ENCODE peak calls at places on chromosomes 13 and 19, in four cellular contexts. E, Q, K and G are unnamed samples.
A peak's percentile ranks its signal among the peaks of the same experiment; 100 is the strongest.

GRCh38 chr19:4014541-4015491 is 7.3 kb downstream of the PIAS4 start:
- DNase-seq in K (peak; percentile 38), Q (no peak), E (no peak), G (no peak)

GRCh38 chr13:108154421-108154858 is 60.9 kb downstream of the LIG4 start:
- DNase-seq in Q (no peak), K (no peak), E (no peak), G (no peak)

GRCh38 chr13:24208314-24208713 is 47.8 kb downstream of the SPATA13 start:
- DNase-seq in E (no peak), K (no peak), Q (peak; percentile 56), G (no peak)

GRCh38 chr19:19260842-19261241 is 12.3 kb downstream of the TM6SF2 start:
- DNase-seq in E (no peak), Q (no peak), K (no peak), G (no peak)

GRCh38 chr19:813359-814107 is 8.2 kb downstream of the PLPPR3 start:
- DNase-seq in Q (no peak), K (no peak), E (peak; percentile 46), G (no peak)

GRCh38 chr13:69108486-69108885 is 999.1 kb upstream of the ATXN8OS start:
- DNase-seq in E (no peak), Q (no peak), K (no peak), G (no peak)

GRCh38 chr13:51782026-51782710 is 21.8 kb downstream of the DHRS12 start:
- DNase-seq in K (no peak), Q (no peak), E (no peak), G (no peak)

GRCh38 chr13:23667750-23668149 is 97.5 kb downstream of the TNFRSF19 start:
- DNase-seq in Q (no peak), E (no peak), K (no peak), G (no peak)

GRCh38 chr13:31209172-31209818 is 9.5 kb downstream of the B3GLCT start:
- DNase-seq in Q (peak; percentile 32), E (no peak), K (no peak), G (no peak)

GRCh38 chr13:87274209-87274819 is 396.9 kb upstream of the SLITRK5 start:
- DNase-seq in K (no peak), E (peak; percentile 13), Q (peak; percentile 27), G (peak; percentile 43)

GRCh38 chr19:8108560-8109445 is 40.6 kb downstream of the FBN3 start:
- DNase-seq in Q (no peak), K (no peak), E (no peak), G (no peak)

GRCh38 chr13:47890146-47890814 is 110.8 kb downstream of the SUCLA2 start:
- DNase-seq in E (no peak), Q (no peak), K (no peak), G (no peak)

GRCh38 chr19:41521860-41522555 is 54.0 kb upstream of the CEACAM21 start:
- DNase-seq in K (no peak), Q (no peak), E (peak; percentile 48), G (no peak)

GRCh38 chr13:109569938-109570711 is 216.3 kb downstream of the IRS2 start:
- DNase-seq in K (peak; percentile 42), E (peak; percentile 18), Q (no peak), G (peak; percentile 87)

GRCh38 chr19:43719918-43720317 is 4.0 kb downstream of the IRGC start:
- DNase-seq in Q (no peak), E (no peak), K (no peak), G (no peak)

GRCh38 chr19:15595069-15595468 is 19.9 kb upstream of the CYP4F8 start:
- DNase-seq in E (no peak), K (no peak), Q (no peak), G (no peak)

GRCh38 chr13:69198706-69199105 is 908.9 kb upstream of the ATXN8OS start:
- DNase-seq in Q (no peak), E (no peak), K (no peak), G (no peak)

GRCh38 chr19:1361601-1362384 is 21.9 kb upstream of the NDUFS7 start:
- DNase-seq in E (no peak), K (no peak), Q (peak; percentile 72), G (no peak)

GRCh38 chr19:48634036-48634342 is 3.2 kb downstream of the DBP start:
- DNase-seq in Q (no peak), E (no peak), K (no peak), G (no peak)

GRCh38 chr13:108915095-108915633 is 285.8 kb downstream of the MYO16 start:
- DNase-seq in K (no peak), Q (peak; percentile 56), E (peak; percentile 32), G (peak; percentile 59)

GRCh38 chr13:113474179-113474578 is 16.3 kb downstream of the DCUN1D2 start:
- DNase-seq in E (no peak), K (no peak), Q (peak; percentile 68), G (no peak)

GRCh38 chr19:1154731-1155351 is 19.2 kb downstream of the SBNO2 start:
- DNase-seq in Q (peak; percentile 93), E (no peak), K (no peak), G (no peak)

GRCh38 chr19:35843676-35844481 is 8.4 kb downstream of the NPHS1 start:
- DNase-seq in Q (no peak), E (no peak), K (no peak), G (no peak)

GRCh38 chr19:58037927-58038687 is 4.3 kb downstream of the ZSCAN1 start:
- DNase-seq in E (no peak), K (no peak), Q (no peak), G (no peak)

GRCh38 chr13:35379663-35380062 is 96.8 kb downstream of the MAB21L1 start:
- DNase-seq in E (no peak), Q (no peak), K (no peak), G (peak; percentile 25)

GRCh38 chr19:55620410-55620809 is 4.0 kb downstream of the ZNF784 start:
- DNase-seq in K (no peak), E (no peak), Q (no peak), G (no peak)

GRCh38 chr19:14318873-14319272 is 62.4 kb upstream of the ADGRE5 start:
- DNase-seq in E (peak; percentile 77), Q (no peak), K (no peak), G (no peak)

GRCh38 chr19:7596191-7596937 is 701 bp downstream of the CAMSAP3 start:
- DNase-seq in Q (no peak), E (peak; percentile 68), K (no peak), G (no peak)

GRCh38 chr19:30682576-30683536 is 310.7 kb downstream of the ZNF536 start:
- DNase-seq in K (no peak), Q (peak; percentile 74), E (peak; percentile 80), G (peak; percentile 30)